ENCODE peak calls at places on chromosome 5, in nine cellular contexts. V, K, I, L, X, M, U, Q and C are unnamed samples.

GRCh38 chr5:175883506-175883905 is 12.1 kb downstream of the CPLX2 start:
- DNase-seq in V (no peak), K (no peak), I (no peak), L (no peak), X (no peak), M (no peak), U (no peak), Q (no peak), C (no peak)

GRCh38 chr5:10563132-10563939 is 534 bp upstream of the ANKRD33B start:
- DNase-seq in V (peak), K (no peak), I (peak), L (peak), X (peak), M (no peak), U (no peak), Q (peak), C (peak)

GRCh38 chr5:86909896-86910295 is 292.2 kb downstream of the COX7C start:
- DNase-seq in V (no peak), K (no peak), I (no peak), L (no peak), X (peak), M (peak), U (no peak), Q (no peak), C (no peak)

GRCh38 chr5:161507591-161507990 is 38.9 kb downstream of the GABRB2 start:
- DNase-seq in V (no peak), K (no peak), I (no peak), L (no peak), X (no peak), M (no peak), U (no peak), Q (no peak), C (no peak)

GRCh38 chr5:149024477-149024876 is 38.4 kb downstream of the SH3TC2 start:
- DNase-seq in V (no peak), K (no peak), I (no peak), L (no peak), X (peak), M (no peak), U (no peak), Q (no peak), C (no peak)

GRCh38 chr5:150255659-150256415 is 33.7 kb downstream of the CAMK2A start:
- DNase-seq in V (no peak), K (no peak), I (no peak), L (no peak), X (no peak), M (no peak), U (no peak), Q (no peak), C (no peak)

GRCh38 chr5:1294839-1295649 is at the start of gene TERT:
- DNase-seq in V (no peak), K (no peak), I (peak), L (peak), X (no peak), M (no peak), U (peak), Q (peak), C (peak)

GRCh38 chr5:33313150-33313549 is 127.6 kb upstream of the TARS1 start:
- DNase-seq in V (no peak), K (no peak), I (no peak), L (peak), X (peak), M (peak), U (no peak), Q (no peak), C (no peak)

GRCh38 chr5:163437309-163438182 is at the start of gene CCNG1:
- DNase-seq in V (peak), K (peak), I (peak), L (peak), X (peak), M (peak), U (peak), Q (peak), C (peak)

GRCh38 chr5:9058161-9058560 is 487.7 kb downstream of the SEMA5A start:
- DNase-seq in V (no peak), K (no peak), I (no peak), L (no peak), X (no peak), M (no peak), U (no peak), Q (no peak), C (no peak)

GRCh38 chr5:95725937-95726810 is 5.0 kb upstream of the RHOBTB3 start:
- DNase-seq in V (no peak), K (no peak), I (no peak), L (no peak), X (no peak), M (peak), U (no peak), Q (no peak), C (no peak)

GRCh38 chr5:139711852-139712171 is 63.7 kb downstream of the CXXC5 start:
- DNase-seq in V (no peak), K (no peak), I (no peak), L (no peak), X (no peak), M (no peak), U (no peak), Q (no peak), C (no peak)

GRCh38 chr5:170704417-170705195 is 78.9 kb upstream of the GABRP start:
- DNase-seq in V (no peak), K (no peak), I (no peak), L (no peak), X (no peak), M (no peak), U (no peak), Q (no peak), C (no peak)

GRCh38 chr5:56941981-56942380 is 9.9 kb downstream of the MIER3 start:
- DNase-seq in V (no peak), K (no peak), I (no peak), L (no peak), X (no peak), M (peak), U (no peak), Q (no peak), C (no peak)

GRCh38 chr5:167720676-167721260 is 570.7 kb upstream of the WWC1 start:
- DNase-seq in V (peak), K (no peak), I (no peak), L (no peak), X (peak), M (no peak), U (no peak), Q (no peak), C (no peak)

GRCh38 chr5:123156577-123157296 is 67.7 kb downstream of the PRDM6 start:
- DNase-seq in V (no peak), K (no peak), I (no peak), L (no peak), X (no peak), M (peak), U (no peak), Q (no peak), C (no peak)

GRCh38 chr5:173659423-173659822 is 43.0 kb upstream of the BOD1 start:
- DNase-seq in V (no peak), K (no peak), I (no peak), L (no peak), X (no peak), M (no peak), U (no peak), Q (no peak), C (peak)

GRCh38 chr5:52693279-52693678 is 94.4 kb upstream of the ITGA1 start:
- DNase-seq in V (no peak), K (no peak), I (peak), L (no peak), X (peak), M (no peak), U (peak), Q (no peak), C (no peak)

GRCh38 chr5:107455111-107455544 is 215.6 kb downstream of the EFNA5 start:
- DNase-seq in V (no peak), K (no peak), I (no peak), L (no peak), X (peak), M (no peak), U (no peak), Q (no peak), C (no peak)

GRCh38 chr5:141779642-141780041 is 97.6 kb upstream of the ARAP3 start:
- DNase-seq in V (no peak), K (no peak), I (no peak), L (no peak), X (peak), M (no peak), U (no peak), Q (no peak), C (no peak)